ENCODE peak calls at places on chromosomes 7 and 10, in ten cellular contexts. H, Z, P, M, S, O, J, G, I and V are unnamed samples.

GRCh38 chr7:77838929-77839491 is 40.4 kb downstream of the PHTF2 start:
- DNase-seq in H (no peak), Z (no peak), P (no peak), M (no peak), S (no peak), O (no peak), J (no peak), G (no peak), I (no peak), V (no peak)

GRCh38 chr10:120455606-120456005 is 1.4 kb upstream of the PLPP4 start:
- DNase-seq in H (no peak), Z (no peak), P (no peak), M (no peak), S (no peak), O (no peak), J (no peak), G (no peak), I (no peak), V (no peak)

GRCh38 chr10:72068901-72069446 is 19.4 kb downstream of the SPOCK2 start:
- DNase-seq in H (no peak), Z (no peak), P (peak), M (no peak), S (no peak), O (no peak), J (peak), G (no peak), I (peak), V (no peak)

GRCh38 chr10:3774814-3775670 is 10.0 kb downstream of the KLF6 start:
- DNase-seq in H (no peak), Z (peak), P (peak), M (peak), S (peak), O (peak), J (no peak), G (no peak), I (no peak), V (peak)

GRCh38 chr7:115217373-115217772 is 295.5 kb downstream of the MDFIC start:
- DNase-seq in H (no peak), Z (peak), P (no peak), M (no peak), S (no peak), O (no peak), J (no peak), G (no peak), I (no peak), V (peak)

GRCh38 chr10:83692196-83692595 is 447.1 kb upstream of the GHITM start:
- DNase-seq in H (no peak), Z (no peak), P (no peak), M (peak), S (no peak), O (peak), J (no peak), G (no peak), I (no peak), V (no peak)

GRCh38 chr7:107501593-107501992 is 31.7 kb downstream of the GPR22 start:
- DNase-seq in H (no peak), Z (peak), P (peak), M (no peak), S (peak), O (peak), J (no peak), G (peak), I (no peak), V (peak)

GRCh38 chr7:133255461-133255860 is 2.6 kb downstream of the EXOC4 start:
- DNase-seq in H (no peak), Z (no peak), P (no peak), M (no peak), S (no peak), O (no peak), J (no peak), G (no peak), I (no peak), V (no peak)

GRCh38 chr10:20443094-20443493 is 454.0 kb downstream of the NEBL start:
- DNase-seq in H (no peak), Z (no peak), P (no peak), M (no peak), S (no peak), O (no peak), J (no peak), G (no peak), I (no peak), V (no peak)

GRCh38 chr7:157336383-157337315 is at the start of gene DNAJB6:
- DNase-seq in H (peak), Z (peak), P (peak), M (peak), S (peak), O (peak), J (peak), G (peak), I (peak), V (peak)

GRCh38 chr7:107967420-107967819 is 35.5 kb downstream of the LAMB1 start:
- DNase-seq in H (no peak), Z (no peak), P (no peak), M (no peak), S (no peak), O (no peak), J (no peak), G (no peak), I (no peak), V (no peak)

GRCh38 chr7:93409324-93409723 is 165.2 kb downstream of the CALCR start:
- DNase-seq in H (no peak), Z (no peak), P (no peak), M (no peak), S (no peak), O (no peak), J (no peak), G (no peak), I (no peak), V (no peak)

GRCh38 chr7:96831446-96831845 is 121.8 kb upstream of the SEM1 start:
- DNase-seq in H (no peak), Z (no peak), P (no peak), M (no peak), S (no peak), O (no peak), J (no peak), G (no peak), I (no peak), V (no peak)

GRCh38 chr7:37315752-37316711 is 132.6 kb downstream of the ELMO1 start:
- DNase-seq in H (peak), Z (no peak), P (no peak), M (no peak), S (no peak), O (no peak), J (no peak), G (no peak), I (no peak), V (no peak)

GRCh38 chr7:20290505-20291111 is 40.1 kb upstream of the ITGB8 start:
- DNase-seq in H (no peak), Z (no peak), P (no peak), M (no peak), S (no peak), O (no peak), J (no peak), G (no peak), I (no peak), V (peak)

GRCh38 chr7:142853739-142854504 is 954 bp upstream of the EPHB6 start:
- DNase-seq in H (peak), Z (peak), P (peak), M (peak), S (peak), O (peak), J (peak), G (peak), I (peak), V (peak)

GRCh38 chr7:135486258-135486657 is 23.6 kb downstream of the CNOT4 start:
- DNase-seq in H (no peak), Z (no peak), P (no peak), M (peak), S (peak), O (peak), J (no peak), G (no peak), I (no peak), V (peak)

GRCh38 chr10:20091698-20092097 is 275.5 kb downstream of the PLXDC2 start:
- DNase-seq in H (no peak), Z (no peak), P (no peak), M (no peak), S (no peak), O (no peak), J (no peak), G (no peak), I (no peak), V (no peak)

GRCh38 chr7:36863901-36864701 is 139.8 kb upstream of the AOAH start:
- DNase-seq in H (no peak), Z (no peak), P (peak), M (peak), S (no peak), O (peak), J (no peak), G (peak), I (no peak), V (no peak)

GRCh38 chr10:118753331-118753730 is 1.4 kb downstream of the CACUL1 start:
- DNase-seq in H (no peak), Z (peak), P (no peak), M (peak), S (peak), O (peak), J (no peak), G (no peak), I (no peak), V (peak)

GRCh38 chr7:151086802-151087246 is 549 bp downstream of the AGAP3 start:
- DNase-seq in H (no peak), Z (no peak), P (no peak), M (no peak), S (no peak), O (no peak), J (no peak), G (no peak), I (peak), V (no peak)

GRCh38 chr7:94763268-94763667 is 107.3 kb upstream of the SGCE start:
- DNase-seq in H (no peak), Z (no peak), P (no peak), M (no peak), S (peak), O (peak), J (no peak), G (no peak), I (no peak), V (peak)

GRCh38 chr7:121395494-121395960 is 581 bp downstream of the FAM3C start:
- DNase-seq in H (no peak), Z (peak), P (no peak), M (no peak), S (peak), O (peak), J (peak), G (peak), I (no peak), V (peak)

GRCh38 chr10:14468022-14468421 is 137.3 kb upstream of the FRMD4A start:
- DNase-seq in H (no peak), Z (no peak), P (no peak), M (peak), S (no peak), O (peak), J (no peak), G (no peak), I (no peak), V (no peak)

GRCh38 chr10:72952189-72952900 is 2.3 kb downstream of the PLA2G12B start:
- DNase-seq in H (no peak), Z (no peak), P (no peak), M (no peak), S (no peak), O (no peak), J (no peak), G (no peak), I (no peak), V (no peak)

GRCh38 chr10:96576277-96576980 is 10.4 kb downstream of the TM9SF3 start:
- DNase-seq in H (no peak), Z (no peak), P (no peak), M (no peak), S (no peak), O (no peak), J (no peak), G (no peak), I (no peak), V (no peak)

GRCh38 chr7:97004931-97005763 is at the start of gene DLX6:
- DNase-seq in H (no peak), Z (no peak), P (peak), M (no peak), S (peak), O (peak), J (no peak), G (no peak), I (no peak), V (peak)

GRCh38 chr10:94098916-94099315 is 105.2 kb downstream of the PLCE1 start:
- DNase-seq in H (no peak), Z (no peak), P (peak), M (no peak), S (no peak), O (no peak), J (no peak), G (no peak), I (no peak), V (peak)

GRCh38 chr10:59622320-59622901 is 87.2 kb downstream of the SLC16A9 start:
- DNase-seq in H (peak), Z (peak), P (peak), M (peak), S (peak), O (peak), J (no peak), G (peak), I (peak), V (peak)

GRCh38 chr7:45566386-45566785 is 7.8 kb upstream of the ADCY1 start:
- DNase-seq in H (no peak), Z (peak), P (no peak), M (no peak), S (no peak), O (no peak), J (no peak), G (no peak), I (no peak), V (no peak)

DNA sequence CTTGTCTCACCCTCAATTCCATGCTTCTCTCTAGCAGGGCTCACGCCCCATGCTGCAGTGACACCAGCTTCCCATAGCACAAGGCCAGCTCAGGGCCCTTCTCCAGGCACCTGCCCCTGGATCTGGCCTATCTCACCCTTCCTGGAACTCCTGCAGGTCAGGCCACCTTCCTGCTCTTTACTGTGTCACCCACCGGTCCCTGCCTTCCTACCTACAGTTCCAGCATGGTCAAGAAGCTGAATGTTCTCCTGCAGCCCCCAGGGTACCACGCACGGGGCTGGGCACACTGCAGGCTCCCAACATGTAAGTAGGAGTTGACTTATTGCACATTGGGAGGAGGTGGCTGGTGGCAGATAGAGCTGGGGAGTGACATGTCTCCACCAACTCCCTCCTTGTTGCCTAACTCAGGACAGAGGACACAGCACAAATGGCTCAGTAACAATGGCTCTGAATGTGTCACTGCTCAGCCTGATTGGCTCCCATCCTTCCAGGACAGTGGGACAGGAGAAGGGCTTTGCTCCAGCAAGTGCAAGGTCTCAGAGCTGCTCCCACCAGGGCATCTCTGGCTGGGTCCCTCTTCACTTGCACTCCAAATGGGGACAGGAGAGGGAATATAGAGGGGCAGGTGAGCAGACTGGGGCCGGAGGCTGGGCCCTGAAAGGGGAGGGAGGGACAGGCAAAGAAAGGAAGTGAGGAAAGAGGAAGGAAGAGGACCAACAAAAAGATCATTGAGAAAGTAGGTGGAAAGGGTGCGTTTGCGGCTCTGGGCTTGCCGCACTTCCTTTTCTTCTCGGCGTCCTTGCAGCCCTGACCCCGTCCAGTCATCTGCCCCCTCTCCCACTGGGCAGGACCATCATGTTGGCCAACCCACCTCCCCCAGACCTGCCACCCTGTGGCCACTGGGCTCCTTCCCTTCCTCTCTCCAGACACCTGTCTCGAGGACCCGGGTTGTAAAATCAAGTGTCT is 14.3 kb downstream of the ITPRIP start:
- DNase-seq in H (peak), Z (no peak), P (no peak), M (no peak), S (no peak), O (no peak), J (peak), G (no peak), I (no peak), V (no peak)
- TF ChIP-seq CTCF in H (no peak), Z (no peak), P (no peak), M (no peak), S (no peak), O (no peak), J (no peak), G (no peak), I (no peak), V (no peak)

DNA sequence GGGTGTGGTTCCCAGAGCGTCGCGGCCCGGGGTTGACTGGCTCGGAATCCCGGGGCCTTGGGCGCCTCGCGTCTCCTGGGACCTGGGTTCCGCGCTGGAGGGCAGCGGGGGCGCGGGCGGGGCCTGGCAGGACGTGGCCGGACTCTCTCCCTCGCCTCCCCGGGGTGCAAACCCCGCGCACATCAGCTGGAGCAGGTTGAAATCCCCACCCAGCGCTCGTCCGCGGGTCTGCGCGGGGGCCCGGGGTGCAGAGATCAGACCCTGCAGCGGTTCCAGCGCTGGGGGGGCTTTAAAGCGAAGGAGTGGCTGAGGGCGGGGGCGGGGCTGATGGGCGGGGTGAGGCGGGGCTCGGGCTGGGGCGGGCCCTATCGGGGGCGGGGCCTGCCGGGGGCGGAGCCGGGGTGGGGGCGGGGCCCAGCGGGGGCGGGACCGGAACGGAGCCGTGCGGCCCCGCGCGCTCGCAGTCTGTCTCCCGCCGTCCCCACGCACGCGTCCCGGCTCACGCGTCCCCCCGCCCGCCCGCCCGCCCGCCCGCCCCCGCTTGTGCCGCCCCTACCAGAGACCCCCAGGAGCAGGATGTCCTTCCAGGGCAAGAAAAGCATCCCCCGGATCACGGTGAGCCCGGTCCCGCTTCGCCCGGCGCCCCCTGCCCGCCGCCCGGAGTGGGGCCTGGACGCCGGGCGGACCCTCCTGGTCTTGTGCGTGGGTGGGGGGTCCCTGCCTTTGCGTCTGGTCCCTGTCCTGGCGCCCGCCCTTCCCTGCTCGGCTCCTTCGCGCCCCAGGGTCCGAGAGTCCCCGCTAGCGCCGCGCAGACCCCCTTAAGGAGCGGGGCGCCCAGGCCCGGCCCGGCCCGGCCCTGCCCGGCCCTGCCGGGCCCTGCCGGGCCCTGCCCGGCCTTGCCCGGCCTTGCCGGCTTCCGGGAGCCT is at the start of gene DPYSL4:
- DNase-seq in H (no peak), Z (no peak), P (no peak), M (no peak), S (peak), O (peak), J (no peak), G (no peak), I (peak), V (no peak)
- H3K4me3 ChIP-seq in H (peak), Z (peak), P (peak), M (peak), S (peak), O (peak), J (peak), G (peak), I (peak), V (peak)

GRCh38 chr10:90286406-90286805 is 571.4 kb downstream of the HTR7 start:
- DNase-seq in H (no peak), Z (no peak), P (no peak), M (no peak), S (no peak), O (no peak), J (no peak), G (no peak), I (no peak), V (no peak)

GRCh38 chr10:90289037-90289436 is 568.8 kb downstream of the HTR7 start:
- DNase-seq in H (no peak), Z (peak), P (no peak), M (peak), S (no peak), O (peak), J (no peak), G (no peak), I (no peak), V (peak)

GRCh38 chr10:90293629-90294028 is 564.2 kb downstream of the HTR7 start:
- DNase-seq in H (no peak), Z (no peak), P (no peak), M (no peak), S (no peak), O (no peak), J (no peak), G (no peak), I (no peak), V (no peak)

GRCh38 chr10:90286941-90287340 is 570.9 kb downstream of the HTR7 start:
- DNase-seq in H (no peak), Z (no peak), P (no peak), M (no peak), S (no peak), O (no peak), J (no peak), G (no peak), I (no peak), V (no peak)

DNA sequence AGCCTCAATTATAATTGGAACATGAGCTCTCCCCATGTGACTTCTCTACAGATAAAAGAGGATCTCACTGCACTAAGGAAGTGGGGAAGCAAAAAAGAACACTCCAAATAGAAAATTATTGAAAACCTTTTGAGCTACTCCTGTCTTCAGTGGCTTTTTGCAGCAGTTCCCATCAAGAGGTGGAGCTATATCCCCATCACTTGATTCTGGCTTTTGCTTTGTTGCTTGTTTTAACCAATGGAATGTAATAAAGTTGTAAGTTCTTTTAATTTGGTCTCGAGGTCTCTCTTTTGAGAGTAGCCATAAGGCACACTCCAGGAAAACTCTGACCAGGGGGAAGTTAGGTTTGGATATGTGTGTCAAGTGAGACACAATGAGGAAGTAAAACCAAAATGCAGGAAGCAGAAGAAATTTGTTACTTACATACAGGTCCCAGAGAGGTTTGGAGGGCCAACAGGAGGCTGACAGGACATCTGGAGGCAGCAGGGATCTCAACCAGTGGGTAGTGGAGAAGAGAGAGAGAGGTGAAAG is 569.4 kb downstream of the HTR7 start:
- DNase-seq in H (no peak), Z (peak), P (no peak), M (peak), S (no peak), O (peak), J (no peak), G (no peak), I (no peak), V (peak)
- TF ChIP-seq CTCF in H (no peak), Z (peak), P (peak), M (peak), S (no peak), O (peak), J (no peak), G (no peak), I (no peak), V (peak)

GRCh38 chr10:28668363-28669226 is 8.7 kb upstream of the BAMBI start:
- DNase-seq in H (peak), Z (no peak), P (peak), M (peak), S (no peak), O (peak), J (peak), G (no peak), I (peak), V (peak)
- H3K4me3 ChIP-seq in H (peak), Z (peak), P (peak), M (peak), S (peak), O (peak), J (peak), G (no peak), I (no peak), V (peak)

GRCh38 chr10:13437026-13437555 is 89.0 kb upstream of the SEPHS1 start:
- DNase-seq in H (no peak), Z (no peak), P (no peak), M (no peak), S (no peak), O (no peak), J (no peak), G (no peak), I (no peak), V (no peak)
- TF ChIP-seq CTCF in H (no peak), Z (no peak), P (no peak), M (no peak), S (no peak), O (no peak), J (no peak), G (no peak), I (no peak), V (no peak)

GRCh38 chr7:152335900-152336571 is 99.8 kb downstream of the KMT2C start:
- DNase-seq in H (no peak), Z (no peak), P (no peak), M (no peak), S (no peak), O (no peak), J (no peak), G (no peak), I (no peak), V (peak)
- H3K4me3 ChIP-seq in H (peak), Z (no peak), P (no peak), M (no peak), S (no peak), O (peak), J (peak), G (peak), I (no peak), V (peak)

GRCh38 chr10:27364028-27364427 is 123.4 kb upstream of the ACBD5 start:
- DNase-seq in H (no peak), Z (no peak), P (peak), M (no peak), S (no peak), O (no peak), J (no peak), G (no peak), I (no peak), V (no peak)
- TF ChIP-seq CTCF in H (no peak), Z (no peak), P (no peak), M (no peak), S (no peak), O (no peak), J (no peak), G (no peak), I (no peak), V (no peak)